ENCODE peak calls at places on chromosomes 5 and 9, in nine cellular contexts. E, P, A, Y, U, W, B, F and G are unnamed samples.

GRCh38 chr5:139277171-139277570 is 16.4 kb upstream of the MATR3 start:
- DNase-seq in E (no peak), P (no peak), A (no peak), Y (no peak), U (no peak), W (no peak), B (no peak), F (no peak), G (no peak)

GRCh38 chr9:111356567-111357244 is 26.7 kb upstream of the OR2K2 start:
- DNase-seq in E (no peak), P (peak), A (peak), Y (peak), U (peak), W (no peak), B (no peak), F (no peak), G (no peak)

GRCh38 chr9:96449844-96450612 is at the start of gene HABP4:
- DNase-seq in E (peak), P (peak), A (peak), Y (peak), U (peak), W (peak), B (peak), F (peak), G (peak)

GRCh38 chr9:101408374-101409078 is 9.9 kb downstream of the ZNF189 start:
- DNase-seq in E (no peak), P (no peak), A (peak), Y (no peak), U (peak), W (no peak), B (no peak), F (no peak), G (no peak)

GRCh38 chr5:72552041-72552557 is 44.9 kb upstream of the ZNF366 start:
- DNase-seq in E (no peak), P (peak), A (no peak), Y (peak), U (peak), W (no peak), B (no peak), F (no peak), G (no peak)

GRCh38 chr9:22040760-22041159 is 31.7 kb upstream of the CDKN2B start:
- DNase-seq in E (no peak), P (no peak), A (no peak), Y (peak), U (peak), W (no peak), B (no peak), F (no peak), G (no peak)

GRCh38 chr9:126208359-126208758 is 118.3 kb upstream of the MVB12B start:
- DNase-seq in E (no peak), P (no peak), A (no peak), Y (no peak), U (no peak), W (no peak), B (no peak), F (no peak), G (no peak)

GRCh38 chr5:68419637-68420452 is 204.3 kb downstream of the PIK3R1 start:
- DNase-seq in E (no peak), P (peak), A (no peak), Y (no peak), U (no peak), W (no peak), B (no peak), F (no peak), G (no peak)

GRCh38 chr5:83614841-83615240 is 105.8 kb downstream of the HAPLN1 start:
- DNase-seq in E (no peak), P (no peak), A (no peak), Y (no peak), U (no peak), W (no peak), B (no peak), F (no peak), G (no peak)

GRCh38 chr5:179765400-179765799 is 28.4 kb upstream of the LTC4S start:
- DNase-seq in E (no peak), P (peak), A (peak), Y (peak), U (peak), W (peak), B (no peak), F (no peak), G (no peak)

GRCh38 chr5:111779260-111780254 is 22.6 kb upstream of the NREP start:
- DNase-seq in E (no peak), P (no peak), A (no peak), Y (no peak), U (no peak), W (no peak), B (no peak), F (no peak), G (no peak)

GRCh38 chr5:102715405-102715804 is 39.7 kb upstream of the PAM start:
- DNase-seq in E (no peak), P (no peak), A (no peak), Y (peak), U (no peak), W (no peak), B (no peak), F (no peak), G (no peak)

GRCh38 chr9:98908897-98909634 is 34.6 kb upstream of the COL15A1 start:
- DNase-seq in E (no peak), P (no peak), A (no peak), Y (no peak), U (peak), W (no peak), B (no peak), F (no peak), G (no peak)

GRCh38 chr5:109347252-109347888 is 62.4 kb downstream of the PJA2 start:
- DNase-seq in E (peak), P (no peak), A (no peak), Y (no peak), U (no peak), W (no peak), B (no peak), F (no peak), G (no peak)
- TF ChIP-seq CTCF in E (no peak), P (no peak), A (no peak), Y (no peak), U (no peak), W (no peak), B (no peak), F (no peak), G (no peak)

GRCh38 chr9:132547436-132547835 is 35.0 kb upstream of the BARHL1 start:
- DNase-seq in E (no peak), P (no peak), A (no peak), Y (no peak), U (peak), W (no peak), B (no peak), F (no peak), G (no peak)
- TF ChIP-seq CTCF in E (no peak), P (no peak), A (no peak), Y (no peak), U (no peak), W (no peak), B (no peak), F (no peak), G (no peak)

DNA sequence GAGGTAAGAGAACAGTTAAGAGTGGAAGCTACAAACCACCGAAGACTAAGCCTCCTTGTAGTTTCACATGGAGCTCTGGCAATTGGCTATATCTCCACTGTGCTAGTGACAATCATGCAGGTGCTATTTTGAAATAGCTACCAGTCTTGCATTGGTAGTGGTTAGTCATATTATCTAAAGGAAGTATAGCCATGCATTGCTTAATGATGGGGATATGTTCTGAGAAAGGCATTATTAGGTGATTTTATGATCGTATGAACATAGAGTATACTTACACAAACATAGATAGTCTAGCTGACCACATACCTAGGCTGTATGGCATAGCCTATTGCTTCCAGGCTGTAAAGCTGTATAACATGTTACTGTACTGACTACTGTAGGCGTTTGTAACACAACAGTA is 28.4 kb downstream of the HSDL2 start:
- DNase-seq in E (no peak), P (no peak), A (no peak), Y (no peak), U (no peak), W (no peak), B (no peak), F (peak), G (no peak)
- TF ChIP-seq CTCF in E (no peak), P (no peak), A (no peak), Y (no peak), U (no peak), W (no peak), B (no peak), F (no peak), G (no peak)

GRCh38 chr9:36141288-36141687 is 4.8 kb downstream of the GLIPR2 start:
- DNase-seq in E (no peak), P (peak), A (peak), Y (peak), U (peak), W (no peak), B (no peak), F (no peak), G (no peak)
- TF ChIP-seq CTCF in E (peak), P (peak), A (peak), Y (peak), U (peak), W (peak), B (no peak), F (no peak), G (no peak)

GRCh38 chr5:53381-54174 is 38.4 kb upstream of the PLEKHG4B start:
- DNase-seq in E (peak), P (peak), A (peak), Y (peak), U (peak), W (no peak), B (peak), F (no peak), G (peak)
- TF ChIP-seq CTCF in E (no peak), P (no peak), A (peak), Y (peak), U (no peak), W (no peak), B (no peak), F (no peak), G (no peak)

DNA sequence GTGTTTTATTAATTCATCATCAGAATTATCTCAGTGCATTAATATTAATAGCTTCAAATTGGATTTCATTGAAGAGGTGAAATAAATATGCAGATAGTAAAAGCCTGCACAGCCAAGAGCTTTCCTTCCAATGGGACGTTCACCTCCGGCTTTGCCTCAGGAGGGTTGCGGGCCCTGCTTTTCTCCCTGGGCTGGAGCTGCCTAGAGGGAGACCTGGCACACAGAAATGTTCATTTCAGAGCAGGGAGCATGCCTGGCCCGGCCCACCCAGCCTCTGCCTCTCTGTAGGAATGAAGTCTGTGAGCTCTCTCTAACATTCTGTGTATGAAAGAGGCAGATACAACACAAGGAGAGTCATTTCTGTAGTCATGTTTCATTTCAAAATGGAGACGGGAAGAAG is 100.4 kb upstream of the IRX2 start:
- DNase-seq in E (no peak), P (no peak), A (no peak), Y (no peak), U (no peak), W (no peak), B (no peak), F (no peak), G (no peak)
- TF ChIP-seq CTCF in E (no peak), P (no peak), A (no peak), Y (no peak), U (no peak), W (no peak), B (no peak), F (no peak), G (no peak)

GRCh38 chr5:77235881-77236560 is 25.5 kb downstream of the PDE8B start:
- DNase-seq in E (no peak), P (no peak), A (no peak), Y (no peak), U (no peak), W (no peak), B (no peak), F (no peak), G (no peak)

GRCh38 chr5:77241444-77241843 is 31.0 kb downstream of the PDE8B start:
- DNase-seq in E (no peak), P (no peak), A (no peak), Y (no peak), U (no peak), W (no peak), B (no peak), F (no peak), G (no peak)

GRCh38 chr5:77239126-77239741 is 28.8 kb downstream of the PDE8B start:
- DNase-seq in E (no peak), P (peak), A (peak), Y (peak), U (no peak), W (no peak), B (no peak), F (no peak), G (no peak)
- TF ChIP-seq CTCF in E (peak), P (peak), A (peak), Y (peak), U (peak), W (peak), B (no peak), F (no peak), G (peak)

GRCh38 chr5:34656700-34657549 is 797 bp downstream of the RAI14 start:
- DNase-seq in E (peak), P (peak), A (no peak), Y (peak), U (peak), W (peak), B (peak), F (no peak), G (peak)

GRCh38 chr5:34656001-34656699 is at the start of gene RAI14:
- DNase-seq in E (peak), P (peak), A (peak), Y (peak), U (peak), W (peak), B (peak), F (peak), G (peak)

GRCh38 chr5:34659168-34659567 is 3.0 kb downstream of the RAI14 start:
- DNase-seq in E (no peak), P (no peak), A (no peak), Y (no peak), U (no peak), W (no peak), B (no peak), F (no peak), G (no peak)

GRCh38 chr5:34657550-34657921 is 1.4 kb downstream of the RAI14 start:
- DNase-seq in E (no peak), P (no peak), A (peak), Y (peak), U (no peak), W (no peak), B (peak), F (no peak), G (peak)

DNA sequence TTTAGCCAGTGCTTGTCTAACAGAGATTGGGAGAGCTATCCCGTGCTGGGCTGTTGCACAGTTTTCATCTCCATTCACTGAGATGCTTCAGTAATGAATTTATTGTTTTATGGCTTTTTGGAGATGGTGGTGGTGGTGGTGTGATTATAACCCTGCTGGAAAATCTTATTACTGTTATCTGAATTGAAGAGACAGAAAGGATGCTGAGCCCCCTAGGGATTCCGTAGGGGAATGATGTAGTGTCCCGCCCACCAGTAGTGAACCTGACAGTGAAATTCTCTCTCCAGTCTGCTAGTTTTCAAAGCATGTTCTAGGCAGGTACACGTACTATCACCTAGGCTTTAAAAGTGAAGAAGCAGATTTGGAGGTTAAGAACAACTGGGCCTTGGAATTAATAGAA is 1.9 kb downstream of the RAI14 start:
- DNase-seq in E (no peak), P (no peak), A (peak), Y (no peak), U (peak), W (no peak), B (peak), F (no peak), G (no peak)
- TF ChIP-seq CTCF in E (no peak), P (no peak), A (peak), Y (no peak), U (no peak), W (no peak), B (no peak), F (no peak), G (no peak)

DNA sequence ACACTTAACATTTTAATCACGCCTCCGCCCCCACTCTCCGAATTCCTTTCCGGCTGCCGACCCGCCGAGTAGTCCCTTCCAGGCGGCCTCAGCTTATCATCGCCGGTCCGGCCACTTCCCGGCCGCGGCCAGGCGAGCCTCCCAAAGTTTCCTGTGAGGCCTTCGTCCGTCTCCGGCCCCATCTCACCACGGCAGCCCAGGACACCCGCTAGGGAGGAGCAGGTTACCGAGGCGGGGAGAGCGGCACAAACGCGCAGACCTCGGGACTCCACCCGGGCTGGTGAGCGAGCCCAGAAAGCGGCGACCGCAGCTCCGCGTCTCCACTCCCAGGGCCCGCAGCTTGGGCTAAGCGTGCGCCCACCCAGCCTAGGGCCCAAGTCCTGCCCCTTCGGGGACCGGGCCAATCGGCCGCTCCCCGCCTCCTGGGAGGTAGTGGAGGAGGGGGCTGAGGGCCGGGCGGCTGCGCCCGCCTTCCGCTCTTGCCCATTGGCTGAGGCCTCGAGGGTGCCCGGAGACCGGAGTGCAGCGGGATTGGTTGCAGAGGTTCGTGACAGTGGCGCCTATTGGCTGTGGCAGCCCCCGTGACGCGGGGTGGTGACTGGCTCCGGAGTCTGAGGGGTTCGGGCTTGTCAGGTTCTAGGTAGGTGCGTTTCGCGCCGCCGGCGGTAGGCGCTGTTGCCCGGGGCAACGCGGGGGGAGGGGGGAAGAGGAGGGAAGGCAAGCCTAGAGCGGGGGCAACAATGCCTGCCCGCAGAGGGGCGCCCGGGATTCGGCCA is 845 bp downstream of the FER start:
- DNase-seq in E (peak), P (peak), A (peak), Y (peak), U (peak), W (peak), B (peak), F (peak), G (peak)
- TF ChIP-seq CTCF in E (peak), P (no peak), A (peak), Y (peak), U (peak), W (peak), B (peak), F (no peak), G (no peak)

DNA sequence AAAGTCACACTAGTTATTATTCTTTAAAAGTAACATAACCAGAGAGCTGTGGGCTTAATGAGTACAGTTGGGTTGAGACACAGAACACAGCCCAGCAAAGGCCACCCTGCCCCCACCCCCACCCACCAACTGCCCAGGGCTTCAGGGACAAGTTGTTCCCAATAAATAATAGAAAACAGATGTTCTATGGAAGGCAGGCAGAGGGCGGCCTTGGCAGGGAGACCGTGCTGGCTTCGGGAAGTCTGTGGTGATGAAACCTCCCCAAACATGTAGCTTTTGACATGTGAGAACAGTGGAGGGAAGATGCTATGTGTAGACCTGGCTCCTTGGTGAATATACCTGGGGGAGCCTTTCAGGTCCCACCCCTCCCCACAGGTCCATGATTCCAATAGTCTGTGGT is 10.0 kb downstream of the TRAF1 start:
- DNase-seq in E (no peak), P (no peak), A (no peak), Y (no peak), U (no peak), W (peak), B (no peak), F (no peak), G (no peak)
- TF ChIP-seq CTCF in E (no peak), P (no peak), A (no peak), Y (peak), U (peak), W (peak), B (no peak), F (no peak), G (no peak)